ENCODE peak calls at places on chromosome 12, in eight cellular contexts. One of them, this sample, is unnamed.

GRCh38 chr12:56684745-56685369 is 3.2 kb downstream of the PTGES3 start:
- DNase-seq in NCI-H1417: no peak
- DNase-seq in activated CD4-positive, alpha-beta T cell treated with anti-CD3 and anti-CD28 coated beads for 24 hours: no peak
- DNase-seq in fibroblast of the aortic adventitia: peak
- DNase-seq in CD4-positive, alpha-beta memory T cell: peak
- DNase-seq in activated CD8-positive, alpha-beta memory T cell treated with anti-CD3 and anti-CD28 coated beads for 48 hours: no peak
- DNase-seq in effector CD4-positive, alpha-beta T cell: no peak
- DNase-seq in GM06990: peak
- DNase-seq in this sample: no peak

GRCh38 chr12:11543513-11544168 is 105.8 kb upstream of the ETV6 start:
- DNase-seq in NCI-H1417: no peak
- DNase-seq in activated CD4-positive, alpha-beta T cell treated with anti-CD3 and anti-CD28 coated beads for 24 hours: no peak
- DNase-seq in fibroblast of the aortic adventitia: no peak
- DNase-seq in CD4-positive, alpha-beta memory T cell: no peak
- DNase-seq in activated CD8-positive, alpha-beta memory T cell treated with anti-CD3 and anti-CD28 coated beads for 48 hours: no peak
- DNase-seq in effector CD4-positive, alpha-beta T cell: no peak
- DNase-seq in GM06990: no peak
- DNase-seq in this sample: no peak

GRCh38 chr12:57621497-57622292 is 10.5 kb downstream of the ARHGEF25 start:
- DNase-seq in NCI-H1417: peak
- DNase-seq in activated CD4-positive, alpha-beta T cell treated with anti-CD3 and anti-CD28 coated beads for 24 hours: peak
- DNase-seq in fibroblast of the aortic adventitia: peak
- DNase-seq in CD4-positive, alpha-beta memory T cell: peak
- DNase-seq in activated CD8-positive, alpha-beta memory T cell treated with anti-CD3 and anti-CD28 coated beads for 48 hours: no peak
- DNase-seq in effector CD4-positive, alpha-beta T cell: peak
- DNase-seq in GM06990: peak
- DNase-seq in this sample: peak

GRCh38 chr12:80707830-80708534 is 548 bp downstream of the MYF6 start:
- DNase-seq in NCI-H1417: no peak
- DNase-seq in activated CD4-positive, alpha-beta T cell treated with anti-CD3 and anti-CD28 coated beads for 24 hours: no peak
- DNase-seq in fibroblast of the aortic adventitia: no peak
- DNase-seq in CD4-positive, alpha-beta memory T cell: no peak
- DNase-seq in activated CD8-positive, alpha-beta memory T cell treated with anti-CD3 and anti-CD28 coated beads for 48 hours: no peak
- DNase-seq in effector CD4-positive, alpha-beta T cell: no peak
- DNase-seq in GM06990: no peak
- DNase-seq in this sample: no peak

GRCh38 chr12:108578264-108578663 is 15.9 kb downstream of the ISCU start:
- DNase-seq in NCI-H1417: no peak
- DNase-seq in activated CD4-positive, alpha-beta T cell treated with anti-CD3 and anti-CD28 coated beads for 24 hours: no peak
- DNase-seq in fibroblast of the aortic adventitia: no peak
- DNase-seq in CD4-positive, alpha-beta memory T cell: no peak
- DNase-seq in activated CD8-positive, alpha-beta memory T cell treated with anti-CD3 and anti-CD28 coated beads for 48 hours: no peak
- DNase-seq in effector CD4-positive, alpha-beta T cell: no peak
- DNase-seq in GM06990: no peak
- DNase-seq in this sample: no peak

GRCh38 chr12:58727526-58727925 is 192.8 kb downstream of the LRIG3 start:
- DNase-seq in NCI-H1417: no peak
- DNase-seq in activated CD4-positive, alpha-beta T cell treated with anti-CD3 and anti-CD28 coated beads for 24 hours: no peak
- DNase-seq in fibroblast of the aortic adventitia: peak
- DNase-seq in CD4-positive, alpha-beta memory T cell: no peak
- DNase-seq in activated CD8-positive, alpha-beta memory T cell treated with anti-CD3 and anti-CD28 coated beads for 48 hours: no peak
- DNase-seq in effector CD4-positive, alpha-beta T cell: no peak
- DNase-seq in GM06990: no peak
- DNase-seq in this sample: no peak

GRCh38 chr12:28374556-28374955 is 184.3 kb downstream of the CCDC91 start:
- DNase-seq in NCI-H1417: no peak
- DNase-seq in activated CD4-positive, alpha-beta T cell treated with anti-CD3 and anti-CD28 coated beads for 24 hours: no peak
- DNase-seq in fibroblast of the aortic adventitia: peak
- DNase-seq in CD4-positive, alpha-beta memory T cell: no peak
- DNase-seq in activated CD8-positive, alpha-beta memory T cell treated with anti-CD3 and anti-CD28 coated beads for 48 hours: no peak
- DNase-seq in effector CD4-positive, alpha-beta T cell: no peak
- DNase-seq in GM06990: no peak
- DNase-seq in this sample: no peak

GRCh38 chr12:24630446-24630845 is 318.5 kb downstream of the BCAT1 start:
- DNase-seq in NCI-H1417: no peak
- DNase-seq in activated CD4-positive, alpha-beta T cell treated with anti-CD3 and anti-CD28 coated beads for 24 hours: no peak
- DNase-seq in fibroblast of the aortic adventitia: peak
- DNase-seq in CD4-positive, alpha-beta memory T cell: no peak
- DNase-seq in activated CD8-positive, alpha-beta memory T cell treated with anti-CD3 and anti-CD28 coated beads for 48 hours: no peak
- DNase-seq in effector CD4-positive, alpha-beta T cell: no peak
- DNase-seq in GM06990: no peak
- DNase-seq in this sample: no peak

GRCh38 chr12:131204416-131205311 is 251.0 kb downstream of the ADGRD1 start:
- DNase-seq in NCI-H1417: no peak
- DNase-seq in activated CD4-positive, alpha-beta T cell treated with anti-CD3 and anti-CD28 coated beads for 24 hours: no peak
- DNase-seq in fibroblast of the aortic adventitia: no peak
- DNase-seq in CD4-positive, alpha-beta memory T cell: no peak
- DNase-seq in activated CD8-positive, alpha-beta memory T cell treated with anti-CD3 and anti-CD28 coated beads for 48 hours: no peak
- DNase-seq in effector CD4-positive, alpha-beta T cell: no peak
- DNase-seq in GM06990: no peak
- DNase-seq in this sample: no peak

GRCh38 chr12:101829639-101830390 is 944 bp downstream of the GNPTAB start:
- DNase-seq in NCI-H1417: peak
- DNase-seq in activated CD4-positive, alpha-beta T cell treated with anti-CD3 and anti-CD28 coated beads for 24 hours: no peak
- DNase-seq in fibroblast of the aortic adventitia: peak
- DNase-seq in CD4-positive, alpha-beta memory T cell: no peak
- DNase-seq in activated CD8-positive, alpha-beta memory T cell treated with anti-CD3 and anti-CD28 coated beads for 48 hours: no peak
- DNase-seq in effector CD4-positive, alpha-beta T cell: no peak
- DNase-seq in GM06990: no peak
- DNase-seq in this sample: no peak